ENCODE peak calls at places on chromosomes 16 and 17, in eight cellular contexts. One of them, this sample, is unnamed.

GRCh38 chr17:71505200-71505599 is 615.6 kb upstream of the SOX9 start:
- DNase-seq in SHP77: no peak
- DNase-seq in activated CD4-positive, alpha-beta T cell treated with anti-CD3 and anti-CD28 coated beads, Interleukin-2, amount 50 U/mL, for 24 hours: no peak
- DNase-seq in prostate gland: no peak
- DNase-seq in GM23338: no peak
- DNase-seq in RCC 7860: no peak
- DNase-seq in activated T-helper 1 cell treated with Interleukin-2 at 50 U/mL for 16 hours: no peak
- DNase-seq in Kasumi-1: no peak
- DNase-seq in this sample: no peak

GRCh38 chr16:30805056-30805369 is 18.0 kb upstream of the ZNF629 start:
- DNase-seq in SHP77: peak
- DNase-seq in activated CD4-positive, alpha-beta T cell treated with anti-CD3 and anti-CD28 coated beads, Interleukin-2, amount 50 U/mL, for 24 hours: no peak
- DNase-seq in prostate gland: no peak
- DNase-seq in GM23338: no peak
- DNase-seq in RCC 7860: no peak
- DNase-seq in activated T-helper 1 cell treated with Interleukin-2 at 50 U/mL for 16 hours: no peak
- DNase-seq in Kasumi-1: no peak
- DNase-seq in this sample: no peak

GRCh38 chr16:66569827-66570405 is 3.7 kb downstream of the CMTM1 start:
- DNase-seq in SHP77: no peak
- DNase-seq in activated CD4-positive, alpha-beta T cell treated with anti-CD3 and anti-CD28 coated beads, Interleukin-2, amount 50 U/mL, for 24 hours: no peak
- DNase-seq in prostate gland: no peak
- DNase-seq in GM23338: no peak
- DNase-seq in RCC 7860: no peak
- DNase-seq in activated T-helper 1 cell treated with Interleukin-2 at 50 U/mL for 16 hours: no peak
- DNase-seq in Kasumi-1: no peak
- DNase-seq in this sample: no peak

GRCh38 chr16:80250376-80250775 is 290.4 kb upstream of the DYNLRB2 start:
- DNase-seq in SHP77: no peak
- DNase-seq in activated CD4-positive, alpha-beta T cell treated with anti-CD3 and anti-CD28 coated beads, Interleukin-2, amount 50 U/mL, for 24 hours: no peak
- DNase-seq in prostate gland: no peak
- DNase-seq in GM23338: no peak
- DNase-seq in RCC 7860: no peak
- DNase-seq in activated T-helper 1 cell treated with Interleukin-2 at 50 U/mL for 16 hours: no peak
- DNase-seq in Kasumi-1: no peak
- DNase-seq in this sample: peak

GRCh38 chr17:7558544-7559306 is at the start of gene TNFSF13:
- DNase-seq in SHP77: peak
- DNase-seq in activated CD4-positive, alpha-beta T cell treated with anti-CD3 and anti-CD28 coated beads, Interleukin-2, amount 50 U/mL, for 24 hours: no peak
- DNase-seq in prostate gland: peak
- DNase-seq in GM23338: no peak
- DNase-seq in RCC 7860: no peak
- DNase-seq in activated T-helper 1 cell treated with Interleukin-2 at 50 U/mL for 16 hours: no peak
- DNase-seq in Kasumi-1: peak
- DNase-seq in this sample: no peak

GRCh38 chr16:86150646-86151371 is 251.8 kb downstream of the IRF8 start:
- DNase-seq in SHP77: no peak
- DNase-seq in activated CD4-positive, alpha-beta T cell treated with anti-CD3 and anti-CD28 coated beads, Interleukin-2, amount 50 U/mL, for 24 hours: no peak
- DNase-seq in prostate gland: no peak
- DNase-seq in GM23338: no peak
- DNase-seq in RCC 7860: no peak
- DNase-seq in activated T-helper 1 cell treated with Interleukin-2 at 50 U/mL for 16 hours: no peak
- DNase-seq in Kasumi-1: no peak
- DNase-seq in this sample: no peak

GRCh38 chr16:10834766-10835165 is 16.2 kb upstream of the TVP23A start:
- DNase-seq in SHP77: no peak
- DNase-seq in activated CD4-positive, alpha-beta T cell treated with anti-CD3 and anti-CD28 coated beads, Interleukin-2, amount 50 U/mL, for 24 hours: no peak
- DNase-seq in prostate gland: no peak
- DNase-seq in GM23338: no peak
- DNase-seq in RCC 7860: no peak
- DNase-seq in activated T-helper 1 cell treated with Interleukin-2 at 50 U/mL for 16 hours: no peak
- DNase-seq in Kasumi-1: no peak
- DNase-seq in this sample: no peak

GRCh38 chr17:50213026-50214015 is 11.9 kb upstream of the COL1A1 start:
- DNase-seq in SHP77: no peak
- DNase-seq in activated CD4-positive, alpha-beta T cell treated with anti-CD3 and anti-CD28 coated beads, Interleukin-2, amount 50 U/mL, for 24 hours: no peak
- DNase-seq in prostate gland: no peak
- DNase-seq in GM23338: peak
- DNase-seq in RCC 7860: peak
- DNase-seq in activated T-helper 1 cell treated with Interleukin-2 at 50 U/mL for 16 hours: no peak
- DNase-seq in Kasumi-1: peak
- DNase-seq in this sample: peak

GRCh38 chr17:47948706-47949196 is 7.4 kb downstream of the PNPO start:
- DNase-seq in SHP77: peak
- DNase-seq in activated CD4-positive, alpha-beta T cell treated with anti-CD3 and anti-CD28 coated beads, Interleukin-2, amount 50 U/mL, for 24 hours: no peak
- DNase-seq in prostate gland: peak
- DNase-seq in GM23338: no peak
- DNase-seq in RCC 7860: peak
- DNase-seq in activated T-helper 1 cell treated with Interleukin-2 at 50 U/mL for 16 hours: no peak
- DNase-seq in Kasumi-1: peak
- DNase-seq in this sample: no peak

GRCh38 chr16:88669986-88670385 is 7.1 kb upstream of the MVD start:
- DNase-seq in SHP77: no peak
- DNase-seq in activated CD4-positive, alpha-beta T cell treated with anti-CD3 and anti-CD28 coated beads, Interleukin-2, amount 50 U/mL, for 24 hours: no peak
- DNase-seq in prostate gland: no peak
- DNase-seq in GM23338: no peak
- DNase-seq in RCC 7860: no peak
- DNase-seq in activated T-helper 1 cell treated with Interleukin-2 at 50 U/mL for 16 hours: no peak
- DNase-seq in Kasumi-1: no peak
- DNase-seq in this sample: no peak

GRCh38 chr17:73834684-73835343 is 190.6 kb upstream of the SDK2 start:
- DNase-seq in SHP77: no peak
- DNase-seq in activated CD4-positive, alpha-beta T cell treated with anti-CD3 and anti-CD28 coated beads, Interleukin-2, amount 50 U/mL, for 24 hours: no peak
- DNase-seq in prostate gland: no peak
- DNase-seq in GM23338: no peak
- DNase-seq in RCC 7860: no peak
- DNase-seq in activated T-helper 1 cell treated with Interleukin-2 at 50 U/mL for 16 hours: no peak
- DNase-seq in Kasumi-1: no peak
- DNase-seq in this sample: no peak

GRCh38 chr16:55622930-55623561 is 32.7 kb upstream of the SLC6A2 start:
- DNase-seq in SHP77: no peak
- DNase-seq in activated CD4-positive, alpha-beta T cell treated with anti-CD3 and anti-CD28 coated beads, Interleukin-2, amount 50 U/mL, for 24 hours: no peak
- DNase-seq in prostate gland: no peak
- DNase-seq in GM23338: peak
- DNase-seq in RCC 7860: no peak
- DNase-seq in activated T-helper 1 cell treated with Interleukin-2 at 50 U/mL for 16 hours: no peak
- DNase-seq in Kasumi-1: no peak
- DNase-seq in this sample: peak

GRCh38 chr16:85451646-85452363 is 161.3 kb upstream of the GSE1 start:
- DNase-seq in SHP77: peak
- DNase-seq in activated CD4-positive, alpha-beta T cell treated with anti-CD3 and anti-CD28 coated beads, Interleukin-2, amount 50 U/mL, for 24 hours: no peak
- DNase-seq in prostate gland: no peak
- DNase-seq in GM23338: no peak
- DNase-seq in RCC 7860: no peak
- DNase-seq in activated T-helper 1 cell treated with Interleukin-2 at 50 U/mL for 16 hours: no peak
- DNase-seq in Kasumi-1: no peak
- DNase-seq in this sample: no peak

GRCh38 chr17:43676471-43676870 is 14.7 kb upstream of the MEOX1 start:
- DNase-seq in SHP77: no peak
- DNase-seq in activated CD4-positive, alpha-beta T cell treated with anti-CD3 and anti-CD28 coated beads, Interleukin-2, amount 50 U/mL, for 24 hours: no peak
- DNase-seq in prostate gland: no peak
- DNase-seq in GM23338: no peak
- DNase-seq in RCC 7860: peak
- DNase-seq in activated T-helper 1 cell treated with Interleukin-2 at 50 U/mL for 16 hours: no peak
- DNase-seq in Kasumi-1: no peak
- DNase-seq in this sample: no peak

GRCh38 chr16:81071816-81072215 is 5.2 kb downstream of the C16orf46 start:
- DNase-seq in SHP77: no peak
- DNase-seq in activated CD4-positive, alpha-beta T cell treated with anti-CD3 and anti-CD28 coated beads, Interleukin-2, amount 50 U/mL, for 24 hours: no peak
- DNase-seq in prostate gland: no peak
- DNase-seq in GM23338: no peak
- DNase-seq in RCC 7860: peak
- DNase-seq in activated T-helper 1 cell treated with Interleukin-2 at 50 U/mL for 16 hours: no peak
- DNase-seq in Kasumi-1: no peak
- DNase-seq in this sample: no peak

GRCh38 chr17:77356690-77357201 is 216.0 kb downstream of the SEC14L1 start:
- DNase-seq in SHP77: no peak
- DNase-seq in activated CD4-positive, alpha-beta T cell treated with anti-CD3 and anti-CD28 coated beads, Interleukin-2, amount 50 U/mL, for 24 hours: no peak
- DNase-seq in prostate gland: no peak
- DNase-seq in GM23338: no peak
- DNase-seq in RCC 7860: no peak
- DNase-seq in activated T-helper 1 cell treated with Interleukin-2 at 50 U/mL for 16 hours: no peak
- DNase-seq in Kasumi-1: no peak
- DNase-seq in this sample: no peak